ENCODE peak calls at places on chromosomes 11 and 22, in seven cellular contexts. R is IMR-90, U is transverse colon, I is AG09319, W is NB4, L is dorsolateral prefrontal cortex, O is PC-3. A is an unnamed sample.

GRCh38 chr11:45805305-45806071 is 539 bp downstream of the SLC35C1 start:
- DNase-seq in R (peak), W (peak), L (no peak), I (no peak), U (no peak), O (peak), A (peak)

GRCh38 chr22:22178992-22179391 is 65.6 kb upstream of the VPREB1 start:
- DNase-seq in R (no peak), W (no peak), O (no peak), I (no peak), U (no peak), L (no peak), A (no peak)

GRCh38 chr11:134521452-134522289 is 109.6 kb upstream of the B3GAT1 start:
- DNase-seq in O (no peak), W (no peak), R (no peak), U (no peak), I (no peak), L (no peak), A (no peak)

GRCh38 chr11:127259118-127259517 is 258.5 kb upstream of the KIRREL3 start:
- DNase-seq in O (no peak), L (no peak), R (no peak), U (no peak), I (no peak), W (no peak), A (no peak)

GRCh38 chr22:23055448-23056179 is 14.7 kb upstream of the GNAZ start:
- DNase-seq in W (no peak), I (no peak), U (no peak), R (no peak), L (no peak), O (no peak), A (no peak)

GRCh38 chr11:13289081-13289480 is 11.5 kb downstream of the BMAL1 start:
- DNase-seq in W (no peak), R (peak), I (no peak), O (peak), L (no peak), U (no peak), A (peak)

GRCh38 chr11:106551744-106552671 is 466.3 kb downstream of the GUCY1A2 start:
- DNase-seq in R (no peak), U (no peak), L (no peak), O (no peak), I (no peak), W (no peak), A (no peak)

GRCh38 chr11:64935634-64936081 is at the start of gene GPHA2:
- DNase-seq in O (peak), R (no peak), I (no peak), U (no peak), W (no peak), L (no peak), A (no peak)

GRCh38 chr11:57240757-57241156 is 3.7 kb upstream of the APLNR start:
- DNase-seq in O (no peak), I (no peak), L (no peak), R (no peak), W (no peak), U (no peak), A (no peak)

GRCh38 chr11:134037093-134037908 is 31.6 kb upstream of the JAM3 start:
- DNase-seq in U (peak), L (peak), O (peak), R (peak), W (peak), I (peak), A (peak)

GRCh38 chr11:2256293-2256913 is 14.0 kb downstream of the ASCL2 start:
- DNase-seq in I (no peak), O (no peak), R (no peak), U (no peak), L (no peak), W (no peak), A (no peak)

GRCh38 chr11:110305169-110306018 is 9.0 kb upstream of the RDX start:
- DNase-seq in U (no peak), I (no peak), W (no peak), O (peak), R (no peak), L (no peak), A (no peak)

GRCh38 chr11:78290293-78291176 is 101.8 kb downstream of the USP35 start:
- DNase-seq in R (peak), L (no peak), O (peak), U (no peak), W (peak), I (peak), A (peak)

GRCh38 chr22:38104084-38104483 is 6.4 kb downstream of the BAIAP2L2 start:
- DNase-seq in L (no peak), O (peak), R (peak), I (no peak), U (no peak), W (peak), A (no peak)

GRCh38 chr11:118643142-118643994 is 36.0 kb downstream of the PHLDB1 start:
- DNase-seq in W (no peak), O (no peak), I (no peak), U (no peak), R (no peak), L (no peak), A (no peak)
- TF ChIP-seq CTCF in W (no peak), O (no peak), I (no peak), U (no peak), R (no peak), L (no peak), A (no peak)

GRCh38 chr11:131760191-131760951 is 390.0 kb downstream of the NTM start:
- DNase-seq in R (peak), L (peak), W (peak), U (no peak), O (no peak), I (no peak), A (no peak)
- TF ChIP-seq CTCF in R (no peak), L (no peak), W (no peak), U (no peak), O (no peak), I (no peak), A (no peak)

DNA sequence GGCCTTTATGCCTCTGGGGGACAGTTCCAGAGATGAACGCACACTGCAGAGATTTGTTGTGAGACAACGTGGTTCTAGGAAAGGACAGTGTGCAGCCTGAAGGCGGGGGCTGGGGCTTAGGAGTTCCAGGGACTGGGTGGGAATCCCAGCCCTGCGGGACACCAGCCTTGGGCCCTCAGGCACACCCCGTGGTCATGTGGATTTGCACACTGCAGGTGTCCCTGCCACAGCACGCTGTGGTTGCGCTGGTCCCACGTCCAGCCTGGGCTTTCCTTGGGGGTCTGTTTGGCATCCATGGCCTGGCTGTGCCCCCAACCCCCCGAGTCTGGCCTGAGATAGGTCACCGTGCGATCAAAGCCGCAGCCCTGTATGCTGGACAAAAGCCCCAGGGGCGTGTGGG is 7.3 kb downstream of the SHISAL1 start:
- DNase-seq in I (no peak), W (no peak), R (no peak), U (no peak), L (no peak), O (no peak), A (no peak)
- TF ChIP-seq CTCF in I (no peak), W (no peak), R (no peak), U (no peak), L (no peak), O (no peak), A (no peak)

GRCh38 chr11:44766112-44766971 is 39.6 kb downstream of the TSPAN18 start:
- DNase-seq in R (peak), O (no peak), U (no peak), W (no peak), I (no peak), L (no peak), A (no peak)
- TF ChIP-seq CTCF in R (peak), O (no peak), U (no peak), W (no peak), I (no peak), L (no peak), A (no peak)

GRCh38 chr11:641806-642370 is 4.8 kb downstream of the DRD4 start:
- DNase-seq in O (no peak), R (no peak), I (no peak), L (no peak), W (no peak), U (no peak), A (no peak)
- TF ChIP-seq CTCF in O (no peak), R (no peak), I (no peak), L (no peak), W (no peak), U (no peak), A (no peak)

GRCh38 chr11:91495837-91496236 is 728.8 kb upstream of the FAT3 start:
- DNase-seq in O (no peak), R (no peak), L (no peak), I (no peak), W (no peak), U (no peak), A (no peak)
- TF ChIP-seq CTCF in O (peak), R (no peak), L (no peak), I (no peak), W (no peak), U (no peak), A (no peak)

GRCh38 chr11:17648528-17648927 is 70.8 kb upstream of the MYOD1 start:
- DNase-seq in U (no peak), W (no peak), I (no peak), O (no peak), L (no peak), R (no peak), A (no peak)
- TF ChIP-seq CTCF in U (no peak), W (no peak), I (no peak), O (no peak), L (no peak), R (no peak), A (no peak)

GRCh38 chr22:19727310-19728150 is 4.2 kb downstream of the GP1BB start:
- DNase-seq in O (no peak), L (no peak), W (no peak), I (no peak), U (no peak), R (no peak), A (no peak)
- TF ChIP-seq CTCF in O (no peak), L (no peak), W (no peak), I (no peak), U (no peak), R (no peak), A (no peak)

GRCh38 chr11:69644071-69644961 is 3.4 kb downstream of the CCND1 start:
- DNase-seq in W (no peak), U (peak), I (peak), L (no peak), R (peak), O (peak), A (peak)

GRCh38 chr11:69644962-69645675 is 4.2 kb downstream of the CCND1 start:
- DNase-seq in I (no peak), W (no peak), O (peak), U (no peak), L (no peak), R (no peak), A (no peak)

GRCh38 chr11:69642549-69642912 is 1.6 kb downstream of the CCND1 start:
- DNase-seq in O (no peak), R (no peak), U (peak), L (no peak), W (peak), I (no peak), A (no peak)

GRCh38 chr11:69642913-69643632 is 2.1 kb downstream of the CCND1 start:
- DNase-seq in L (peak), W (peak), I (peak), O (peak), U (peak), R (peak), A (peak)

GRCh38 chr11:69643646-69644045 is 2.7 kb downstream of the CCND1 start:
- DNase-seq in R (no peak), O (peak), I (no peak), L (no peak), W (no peak), U (no peak), A (no peak)
- TF ChIP-seq CTCF in R (no peak), O (peak), I (no peak), L (no peak), W (no peak), U (peak), A (peak)

GRCh38 chr22:47420211-47420610 is 657.8 kb downstream of the TBC1D22A start:
- DNase-seq in L (no peak), U (no peak), O (no peak), R (no peak), I (no peak), W (no peak), A (no peak)

GRCh38 chr22:47421846-47422245 is 659.4 kb downstream of the TBC1D22A start:
- DNase-seq in U (no peak), W (no peak), L (no peak), I (no peak), R (no peak), O (no peak), A (no peak)

GRCh38 chr22:47422736-47423135 is 660.3 kb downstream of the TBC1D22A start:
- DNase-seq in O (no peak), I (no peak), L (no peak), U (no peak), W (no peak), R (no peak), A (no peak)

GRCh38 chr22:47419239-47419638 is 656.8 kb downstream of the TBC1D22A start:
- DNase-seq in I (no peak), R (no peak), L (no peak), O (no peak), W (no peak), U (no peak), A (no peak)

GRCh38 chr22:47417699-47418098 is 655.2 kb downstream of the TBC1D22A start:
- DNase-seq in I (no peak), R (no peak), L (no peak), O (no peak), W (no peak), U (no peak), A (no peak)
- TF ChIP-seq CTCF in I (no peak), R (no peak), L (no peak), O (no peak), W (no peak), U (no peak), A (no peak)